ENCODE peak calls at places on chromosomes 7 and 10, in six cellular contexts. Q, A, O, P, B and X are unnamed samples.

GRCh38 chr7:24668922-24669635 is 88.2 kb downstream of the GSDME start:
- DNase-seq in P (peak; percentile 9), O (no peak), B (no peak), Q (no peak), A (peak; percentile 70), X (no peak)

GRCh38 chr7:91940171-91940570 is 491 bp upstream of the AKAP9 start:
- DNase-seq in B (no peak), P (peak; percentile 40), O (peak; percentile 14), Q (peak; percentile 37), A (peak; percentile 46), X (peak; percentile 77)

GRCh38 chr10:20100157-20100556 is 283.9 kb downstream of the PLXDC2 start:
- DNase-seq in A (peak; percentile 18), B (no peak), O (no peak), P (no peak), Q (no peak), X (no peak)

GRCh38 chr7:154720016-154720415 is 282.9 kb downstream of the PAXIP1 start:
- DNase-seq in Q (no peak), P (no peak), O (no peak), A (no peak), B (no peak), X (no peak)

GRCh38 chr10:78199759-78200158 is 166.1 kb downstream of the RPS24 start:
- DNase-seq in Q (no peak), O (no peak), B (no peak), A (no peak), P (no peak), X (no peak)

GRCh38 chr7:111232249-111233084 is 141.5 kb downstream of the LRRN3 start:
- DNase-seq in O (peak; percentile 28), A (peak; percentile 76), P (no peak), Q (no peak), B (no peak), X (peak; percentile 13)

GRCh38 chr10:3126741-3127342 is 45.7 kb downstream of the PITRM1 start:
- DNase-seq in B (no peak), Q (no peak), O (no peak), A (no peak), P (no peak), X (no peak)

GRCh38 chr10:6292741-6293151 is 90.0 kb downstream of the PFKFB3 start:
- DNase-seq in O (no peak), Q (no peak), B (no peak), P (no peak), A (no peak), X (no peak)

GRCh38 chr7:7870590-7870989 is 98.0 kb upstream of the GLCCI1 start:
- DNase-seq in Q (no peak), P (no peak), B (no peak), A (no peak), O (no peak), X (no peak)

GRCh38 chr7:88111842-88112385 is 107.9 kb downstream of the SRI start:
- DNase-seq in O (no peak), P (no peak), B (no peak), Q (no peak), A (no peak), X (no peak)

GRCh38 chr10:114749014-114749413 is 72.6 kb upstream of the FHIP2A start:
- DNase-seq in B (no peak), A (peak; percentile 98), Q (no peak), P (peak; percentile 6), O (no peak), X (no peak)

GRCh38 chr7:15178065-15178464 is 275.5 kb upstream of the DGKB start:
- DNase-seq in P (no peak), Q (no peak), O (no peak), B (no peak), A (no peak), X (no peak)

GRCh38 chr7:70620333-70621055 is 511.4 kb upstream of the GALNT17 start:
- DNase-seq in O (no peak), B (no peak), P (no peak), Q (no peak), A (no peak), X (no peak)

GRCh38 chr10:97335188-97335619 is 675 bp upstream of the FRAT2 start:
- DNase-seq in Q (no peak), A (no peak), O (no peak), P (no peak), B (no peak), X (no peak)

GRCh38 chr7:485188-486081 is 34.2 kb downstream of the PDGFA start:
- DNase-seq in A (no peak), Q (no peak), O (no peak), P (peak; percentile 60), B (no peak), X (no peak)

GRCh38 chr7:149471289-149471953 is 10.6 kb upstream of the ZNF777 start:
- DNase-seq in Q (no peak), P (no peak), O (no peak), B (no peak), A (no peak), X (no peak)

GRCh38 chr10:5198386-5198785 is 1.7 kb downstream of the AKR1C4 start:
- DNase-seq in A (no peak), O (no peak), P (no peak), Q (no peak), B (no peak), X (no peak)

GRCh38 chr10:48506147-48506917 is 98.5 kb downstream of the ARHGAP22 start:
- DNase-seq in O (peak; percentile 88), A (peak; percentile 67), Q (peak; percentile 32), B (no peak), P (peak; percentile 81), X (peak; percentile 73)

GRCh38 chr10:120630266-120630665 is 173.2 kb downstream of the PLPP4 start:
- DNase-seq in Q (no peak), P (no peak), B (no peak), A (no peak), O (no peak), X (no peak)

GRCh38 chr7:47979832-47980181 is 392 bp upstream of the HUS1 start:
- DNase-seq in A (peak; percentile 12), Q (no peak), O (no peak), P (no peak), B (no peak), X (no peak)

GRCh38 chr7:42475082-42475481 is 238.1 kb upstream of the GLI3 start:
- DNase-seq in O (no peak), A (no peak), Q (no peak), B (no peak), P (no peak), X (no peak)

GRCh38 chr7:106848851-106849442 is 16.1 kb upstream of the PIK3CG start:
- DNase-seq in Q (no peak), A (no peak), O (no peak), B (no peak), P (peak; percentile 57), X (no peak)

GRCh38 chr7:70738080-70738479 is 393.9 kb upstream of the GALNT17 start:
- DNase-seq in O (no peak), B (no peak), Q (peak; percentile 28), P (no peak), A (no peak), X (no peak)

GRCh38 chr10:48444861-48445841 is 138.7 kb downstream of the MAPK8 start:
- DNase-seq in Q (no peak), A (no peak), B (no peak), P (no peak), O (peak; percentile 27), X (no peak)

GRCh38 chr7:148535227-148535626 is 55.3 kb upstream of the C7orf33 start:
- DNase-seq in A (no peak), B (no peak), P (no peak), Q (no peak), O (no peak), X (peak; percentile 51)

GRCh38 chr7:55569797-55570196 is 2.5 kb downstream of the VOPP1 start:
- DNase-seq in Q (no peak), P (no peak), A (no peak), O (no peak), B (no peak), X (no peak)

GRCh38 chr7:51244053-51244452 is 72.6 kb downstream of the COBL start:
- DNase-seq in Q (no peak), B (no peak), P (no peak), A (no peak), O (no peak), X (no peak)

GRCh38 chr7:152202056-152202455 is 176.6 kb downstream of the GALNT11 start:
- DNase-seq in P (no peak), Q (no peak), A (peak; percentile 55), B (no peak), O (no peak), X (no peak)

GRCh38 chr10:115947104-115947503 is 325.9 kb downstream of the GFRA1 start:
- DNase-seq in P (no peak), O (no peak), B (no peak), A (no peak), Q (no peak), X (no peak)

GRCh38 chr7:34748244-34749039 is 90.4 kb downstream of the NPSR1 start:
- DNase-seq in B (no peak), A (peak; percentile 97), P (no peak), O (peak; percentile 99), Q (peak; percentile 74), X (no peak)

DNA sequence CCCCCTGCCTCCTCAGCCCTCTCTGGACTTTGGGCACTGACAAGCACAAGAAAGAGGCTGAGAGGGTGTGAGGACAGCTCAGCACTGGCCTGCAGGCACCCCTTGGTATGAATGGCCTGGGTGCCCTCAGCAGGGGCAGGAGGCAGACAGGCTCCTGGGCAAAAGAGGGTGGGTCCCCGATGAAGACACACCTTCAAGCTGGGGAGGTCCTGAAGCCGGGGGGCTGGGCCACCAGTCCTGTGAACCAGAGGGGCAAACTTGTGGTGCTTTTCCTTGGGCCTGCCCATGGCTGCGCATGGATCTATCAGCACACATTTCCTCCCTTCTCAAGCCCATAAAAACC is 22.8 kb downstream of the FAM241B start:
- DNase-seq in A (no peak), B (no peak), Q (no peak), P (no peak), O (no peak), X (no peak)
- TF ChIP-seq MYC in A (no peak), B (no peak), Q (no peak), P (no peak), O (no peak), X (no peak)

GRCh38 chr7:96067321-96067720 is 254.6 kb downstream of the SLC25A13 start:
- DNase-seq in B (no peak), P (no peak), A (no peak), O (no peak), Q (no peak), X (no peak)
- TF ChIP-seq MYC in B (no peak), P (no peak), A (no peak), O (no peak), Q (no peak), X (no peak)

GRCh38 chr7:121832347-121832746 is 40.6 kb upstream of the PTPRZ1 start:
- DNase-seq in P (no peak), Q (no peak), A (no peak), B (no peak), O (no peak), X (no peak)

DNA sequence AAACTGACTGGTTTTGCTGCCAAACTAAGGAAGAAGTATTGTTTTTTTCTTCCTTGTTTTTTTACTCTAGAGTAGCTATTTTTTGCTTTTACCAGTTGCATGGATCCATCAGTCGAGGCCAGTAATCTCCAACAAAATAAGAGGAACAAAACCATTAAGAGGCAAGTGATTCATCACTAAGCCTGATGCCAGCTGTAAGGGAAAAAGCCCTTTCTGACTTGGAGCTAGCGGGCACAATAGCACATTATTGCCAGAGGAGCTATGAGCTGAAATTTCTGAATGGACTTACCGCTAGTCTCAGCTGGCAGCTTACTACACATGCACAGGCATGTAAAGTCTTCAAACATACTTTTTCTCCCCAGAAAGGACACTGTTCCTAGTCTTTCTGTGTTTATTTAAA is 41.6 kb upstream of the PTPRZ1 start:
- DNase-seq in O (no peak), A (no peak), P (no peak), B (no peak), Q (no peak), X (no peak)
- TF ChIP-seq MYC in O (no peak), A (no peak), P (no peak), B (no peak), Q (no peak), X (no peak)

GRCh38 chr10:81655986-81656385 is 219.0 kb upstream of the NRG3 start:
- DNase-seq in O (no peak), B (no peak), Q (no peak), P (no peak), A (no peak), X (no peak)
- TF ChIP-seq MYC in O (no peak), B (no peak), Q (no peak), P (no peak), A (no peak), X (no peak)